ENCODE peak calls at places on chromosomes 16 and 17, in nine cellular contexts. One of them, this sample, is unnamed.

GRCh38 chr16:84489141-84489540 is 15.3 kb downstream of the MEAK7 start:
- DNase-seq in choroid plexus epithelial cell: no peak
- DNase-seq in foreskin fibroblast: no peak
- DNase-seq in MM.1S: no peak
- DNase-seq in HFF-Myc: no peak
- DNase-seq in Peyer's patch: no peak
- DNase-seq in heart left ventricle: no peak
- DNase-seq in neural progenitor cell: no peak
- DNase-seq in HFFc6: no peak
- DNase-seq in this sample: no peak

GRCh38 chr17:2975469-2975958 is 87.9 kb downstream of the OR1D5 start:
- DNase-seq in MM.1S: no peak
- DNase-seq in neural progenitor cell: no peak
- DNase-seq in HFFc6: no peak
- DNase-seq in heart left ventricle: no peak
- DNase-seq in foreskin fibroblast: no peak
- DNase-seq in choroid plexus epithelial cell: no peak
- DNase-seq in HFF-Myc: no peak
- DNase-seq in Peyer's patch: no peak
- DNase-seq in this sample: peak

GRCh38 chr17:7883781-7884386 is 4.7 kb upstream of the CHD3 start:
- DNase-seq in HFF-Myc: no peak
- DNase-seq in HFFc6: no peak
- DNase-seq in choroid plexus epithelial cell: peak
- DNase-seq in neural progenitor cell: no peak
- DNase-seq in heart left ventricle: no peak
- DNase-seq in Peyer's patch: peak
- DNase-seq in foreskin fibroblast: no peak
- DNase-seq in MM.1S: no peak
- DNase-seq in this sample: no peak

GRCh38 chr16:64391009-64391663 is 730.7 kb downstream of the CDH11 start:
- DNase-seq in HFF-Myc: no peak
- DNase-seq in Peyer's patch: no peak
- DNase-seq in MM.1S: no peak
- DNase-seq in heart left ventricle: no peak
- DNase-seq in foreskin fibroblast: no peak
- DNase-seq in neural progenitor cell: no peak
- DNase-seq in choroid plexus epithelial cell: peak
- DNase-seq in HFFc6: peak
- DNase-seq in this sample: no peak

GRCh38 chr17:20208717-20209116 is 199.6 kb downstream of the SPECC1 start:
- DNase-seq in foreskin fibroblast: no peak
- DNase-seq in MM.1S: no peak
- DNase-seq in heart left ventricle: no peak
- DNase-seq in HFF-Myc: no peak
- DNase-seq in HFFc6: no peak
- DNase-seq in choroid plexus epithelial cell: no peak
- DNase-seq in neural progenitor cell: no peak
- DNase-seq in Peyer's patch: no peak
- DNase-seq in this sample: no peak

GRCh38 chr17:9941305-9941704 is 36.2 kb upstream of the RCVRN start:
- DNase-seq in Peyer's patch: no peak
- DNase-seq in HFFc6: no peak
- DNase-seq in neural progenitor cell: no peak
- DNase-seq in choroid plexus epithelial cell: no peak
- DNase-seq in MM.1S: no peak
- DNase-seq in foreskin fibroblast: no peak
- DNase-seq in HFF-Myc: no peak
- DNase-seq in heart left ventricle: no peak
- DNase-seq in this sample: no peak

GRCh38 chr17:75835315-75835987 is 8.8 kb downstream of the UNC13D start:
- DNase-seq in MM.1S: no peak
- DNase-seq in heart left ventricle: no peak
- DNase-seq in HFF-Myc: no peak
- DNase-seq in foreskin fibroblast: no peak
- DNase-seq in choroid plexus epithelial cell: no peak
- DNase-seq in HFFc6: no peak
- DNase-seq in neural progenitor cell: peak
- DNase-seq in Peyer's patch: no peak
- DNase-seq in this sample: no peak

GRCh38 chr16:20622498-20622870 is 46.3 kb upstream of the ACSM2B start:
- DNase-seq in neural progenitor cell: no peak
- DNase-seq in MM.1S: no peak
- DNase-seq in foreskin fibroblast: no peak
- DNase-seq in HFF-Myc: no peak
- DNase-seq in heart left ventricle: no peak
- DNase-seq in choroid plexus epithelial cell: no peak
- DNase-seq in HFFc6: no peak
- DNase-seq in Peyer's patch: no peak
- DNase-seq in this sample: no peak

GRCh38 chr16:20114356-20114755 is 40.7 kb upstream of the GPR139 start:
- DNase-seq in HFFc6: no peak
- DNase-seq in choroid plexus epithelial cell: no peak
- DNase-seq in HFF-Myc: no peak
- DNase-seq in MM.1S: no peak
- DNase-seq in Peyer's patch: no peak
- DNase-seq in foreskin fibroblast: no peak
- DNase-seq in heart left ventricle: no peak
- DNase-seq in neural progenitor cell: no peak
- DNase-seq in this sample: no peak

GRCh38 chr16:11609474-11610120 is 22.9 kb upstream of the LITAF start:
- DNase-seq in Peyer's patch: no peak
- DNase-seq in neural progenitor cell: peak
- DNase-seq in HFF-Myc: no peak
- DNase-seq in HFFc6: no peak
- DNase-seq in choroid plexus epithelial cell: no peak
- DNase-seq in MM.1S: no peak
- DNase-seq in heart left ventricle: no peak
- DNase-seq in foreskin fibroblast: no peak
- DNase-seq in this sample: no peak

GRCh38 chr17:39400547-39401411 is 647 bp downstream of the FBXL20 start:
- DNase-seq in neural progenitor cell: no peak
- DNase-seq in foreskin fibroblast: no peak
- DNase-seq in choroid plexus epithelial cell: peak
- DNase-seq in MM.1S: no peak
- DNase-seq in HFF-Myc: no peak
- DNase-seq in Peyer's patch: peak
- DNase-seq in heart left ventricle: peak
- DNase-seq in HFFc6: no peak
- DNase-seq in this sample: no peak

GRCh38 chr16:88760424-88761142 is 24.4 kb downstream of the PIEZO1 start:
- DNase-seq in heart left ventricle: no peak
- DNase-seq in MM.1S: no peak
- DNase-seq in choroid plexus epithelial cell: no peak
- DNase-seq in foreskin fibroblast: no peak
- DNase-seq in HFF-Myc: no peak
- DNase-seq in neural progenitor cell: no peak
- DNase-seq in Peyer's patch: no peak
- DNase-seq in HFFc6: no peak
- DNase-seq in this sample: no peak

GRCh38 chr17:82204831-82205719 is 7.6 kb downstream of the CCDC57 start:
- DNase-seq in foreskin fibroblast: peak
- DNase-seq in Peyer's patch: no peak
- DNase-seq in HFFc6: peak
- DNase-seq in choroid plexus epithelial cell: peak
- DNase-seq in neural progenitor cell: no peak
- DNase-seq in heart left ventricle: no peak
- DNase-seq in HFF-Myc: peak
- DNase-seq in MM.1S: no peak
- DNase-seq in this sample: no peak

GRCh38 chr16:23679986-23680336 is 1.3 kb downstream of the PLK1 start:
- DNase-seq in Peyer's patch: no peak
- DNase-seq in foreskin fibroblast: no peak
- DNase-seq in heart left ventricle: no peak
- DNase-seq in HFF-Myc: no peak
- DNase-seq in MM.1S: peak
- DNase-seq in choroid plexus epithelial cell: no peak
- DNase-seq in HFFc6: no peak
- DNase-seq in neural progenitor cell: no peak
- DNase-seq in this sample: no peak

GRCh38 chr17:30519707-30520106 is 42.5 kb downstream of the GOSR1 start:
- DNase-seq in foreskin fibroblast: peak
- DNase-seq in HFF-Myc: peak
- DNase-seq in choroid plexus epithelial cell: peak
- DNase-seq in Peyer's patch: no peak
- DNase-seq in heart left ventricle: no peak
- DNase-seq in MM.1S: no peak
- DNase-seq in neural progenitor cell: no peak
- DNase-seq in HFFc6: peak
- DNase-seq in this sample: no peak

GRCh38 chr17:75047398-75048098 is 523 bp downstream of the KCTD2 start:
- DNase-seq in foreskin fibroblast: no peak
- DNase-seq in heart left ventricle: peak
- DNase-seq in neural progenitor cell: peak
- DNase-seq in HFF-Myc: no peak
- DNase-seq in MM.1S: peak
- DNase-seq in choroid plexus epithelial cell: no peak
- DNase-seq in Peyer's patch: peak
- DNase-seq in HFFc6: no peak
- DNase-seq in this sample: peak

GRCh38 chr16:27470567-27471431 is 68.8 kb downstream of the IL21R start:
- DNase-seq in MM.1S: no peak
- DNase-seq in heart left ventricle: no peak
- DNase-seq in Peyer's patch: no peak
- DNase-seq in neural progenitor cell: no peak
- DNase-seq in HFFc6: peak
- DNase-seq in foreskin fibroblast: peak
- DNase-seq in choroid plexus epithelial cell: peak
- DNase-seq in HFF-Myc: peak
- DNase-seq in this sample: no peak
- TF ChIP-seq CTCF in MM.1S: no peak
- TF ChIP-seq CTCF in heart left ventricle: no peak
- TF ChIP-seq CTCF in Peyer's patch: no peak
- TF ChIP-seq CTCF in neural progenitor cell: no peak
- TF ChIP-seq CTCF in HFFc6: no peak
- TF ChIP-seq CTCF in foreskin fibroblast: no peak
- TF ChIP-seq CTCF in choroid plexus epithelial cell: peak
- TF ChIP-seq CTCF in HFF-Myc: no peak
- TF ChIP-seq CTCF in this sample: no peak

GRCh38 chr17:58096892-58097291 is 13.7 kb downstream of the DYNLL2 start:
- DNase-seq in HFF-Myc: no peak
- DNase-seq in neural progenitor cell: no peak
- DNase-seq in HFFc6: peak
- DNase-seq in foreskin fibroblast: no peak
- DNase-seq in heart left ventricle: no peak
- DNase-seq in choroid plexus epithelial cell: peak
- DNase-seq in MM.1S: no peak
- DNase-seq in Peyer's patch: no peak
- DNase-seq in this sample: no peak
- TF ChIP-seq CTCF in HFF-Myc: peak
- TF ChIP-seq CTCF in neural progenitor cell: peak
- TF ChIP-seq CTCF in HFFc6: peak
- TF ChIP-seq CTCF in foreskin fibroblast: no peak
- TF ChIP-seq CTCF in heart left ventricle: no peak
- TF ChIP-seq CTCF in choroid plexus epithelial cell: no peak
- TF ChIP-seq CTCF in MM.1S: peak
- TF ChIP-seq CTCF in Peyer's patch: no peak
- TF ChIP-seq CTCF in this sample: no peak

GRCh38 chr16:57305159-57305811 is 20.8 kb upstream of the PLLP start:
- DNase-seq in MM.1S: no peak
- DNase-seq in choroid plexus epithelial cell: no peak
- DNase-seq in neural progenitor cell: no peak
- DNase-seq in heart left ventricle: peak
- DNase-seq in foreskin fibroblast: no peak
- DNase-seq in Peyer's patch: peak
- DNase-seq in HFF-Myc: no peak
- DNase-seq in HFFc6: no peak
- DNase-seq in this sample: no peak

GRCh38 chr16:57304169-57305061 is 19.9 kb upstream of the PLLP start:
- DNase-seq in choroid plexus epithelial cell: peak
- DNase-seq in HFF-Myc: no peak
- DNase-seq in foreskin fibroblast: no peak
- DNase-seq in MM.1S: no peak
- DNase-seq in Peyer's patch: peak
- DNase-seq in HFFc6: no peak
- DNase-seq in heart left ventricle: peak
- DNase-seq in neural progenitor cell: no peak
- DNase-seq in this sample: no peak

GRCh38 chr16:57301126-57301817 is 16.8 kb upstream of the PLLP start:
- DNase-seq in heart left ventricle: no peak
- DNase-seq in choroid plexus epithelial cell: no peak
- DNase-seq in Peyer's patch: peak
- DNase-seq in foreskin fibroblast: no peak
- DNase-seq in HFF-Myc: no peak
- DNase-seq in neural progenitor cell: no peak
- DNase-seq in HFFc6: no peak
- DNase-seq in MM.1S: no peak
- DNase-seq in this sample: no peak

GRCh38 chr16:57303910-57304168 is 19.4 kb upstream of the PLLP start:
- DNase-seq in choroid plexus epithelial cell: no peak
- DNase-seq in HFF-Myc: no peak
- DNase-seq in heart left ventricle: no peak
- DNase-seq in MM.1S: no peak
- DNase-seq in HFFc6: no peak
- DNase-seq in neural progenitor cell: no peak
- DNase-seq in foreskin fibroblast: no peak
- DNase-seq in Peyer's patch: peak
- DNase-seq in this sample: no peak

DNA sequence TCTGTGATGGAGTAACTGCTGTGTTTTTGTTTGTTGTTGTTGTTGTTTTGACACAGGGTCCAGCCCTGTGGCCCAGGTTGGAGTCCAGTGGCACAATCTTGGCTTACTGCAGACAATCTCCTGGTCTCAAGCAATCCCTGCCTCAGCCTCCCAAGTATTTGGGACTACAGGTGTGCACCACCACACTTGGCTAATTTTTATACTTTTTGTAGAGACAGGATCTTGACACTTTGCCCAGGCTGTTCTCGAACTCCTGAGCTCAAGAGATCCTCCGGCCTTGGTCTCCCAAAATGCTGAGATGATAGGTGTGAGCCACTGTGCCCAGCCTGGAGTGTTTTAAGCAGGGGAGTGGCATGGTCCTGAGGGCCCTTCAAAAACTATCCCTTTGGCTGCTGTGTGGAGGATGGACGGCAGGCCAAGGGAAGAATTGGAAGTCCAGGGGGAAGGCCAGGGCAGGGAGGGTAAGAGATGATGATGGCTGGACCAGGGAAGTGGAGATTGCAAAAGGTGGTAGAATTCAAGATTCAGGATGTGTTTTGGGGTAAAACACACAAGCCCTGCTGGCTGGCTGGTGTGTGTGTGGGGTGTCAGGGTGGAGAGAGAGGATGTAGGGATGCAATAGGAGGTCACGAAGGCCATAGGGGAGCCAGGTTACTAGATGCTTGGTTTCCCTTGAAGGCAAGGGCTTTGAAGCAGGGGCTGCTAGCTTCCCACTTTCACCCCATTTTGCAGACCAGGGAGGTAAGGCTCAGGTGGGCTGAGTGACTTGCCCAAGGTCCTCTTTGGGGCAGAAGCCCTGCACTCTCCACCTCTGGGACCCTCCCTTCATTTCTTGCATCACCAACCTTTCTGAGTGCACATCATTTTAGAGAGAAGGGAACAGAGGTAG is 18.8 kb upstream of the PLLP start:
- DNase-seq in MM.1S: no peak
- DNase-seq in foreskin fibroblast: no peak
- DNase-seq in HFF-Myc: no peak
- DNase-seq in neural progenitor cell: no peak
- DNase-seq in heart left ventricle: peak
- DNase-seq in HFFc6: no peak
- DNase-seq in choroid plexus epithelial cell: no peak
- DNase-seq in Peyer's patch: peak
- DNase-seq in this sample: no peak
- TF ChIP-seq CTCF in MM.1S: no peak
- TF ChIP-seq CTCF in foreskin fibroblast: no peak
- TF ChIP-seq CTCF in HFF-Myc: no peak
- TF ChIP-seq CTCF in neural progenitor cell: no peak
- TF ChIP-seq CTCF in heart left ventricle: no peak
- TF ChIP-seq CTCF in HFFc6: no peak
- TF ChIP-seq CTCF in choroid plexus epithelial cell: no peak
- TF ChIP-seq CTCF in Peyer's patch: no peak
- TF ChIP-seq CTCF in this sample: no peak

GRCh38 chr17:51322390-51323029 is 62.2 kb downstream of the UTP18 start:
- DNase-seq in Peyer's patch: no peak
- DNase-seq in heart left ventricle: no peak
- DNase-seq in HFF-Myc: no peak
- DNase-seq in neural progenitor cell: peak
- DNase-seq in MM.1S: peak
- DNase-seq in HFFc6: peak
- DNase-seq in foreskin fibroblast: no peak
- DNase-seq in choroid plexus epithelial cell: peak
- DNase-seq in this sample: no peak
- TF ChIP-seq CTCF in Peyer's patch: peak
- TF ChIP-seq CTCF in heart left ventricle: peak
- TF ChIP-seq CTCF in HFF-Myc: peak
- TF ChIP-seq CTCF in neural progenitor cell: peak
- TF ChIP-seq CTCF in MM.1S: peak
- TF ChIP-seq CTCF in HFFc6: peak
- TF ChIP-seq CTCF in foreskin fibroblast: peak
- TF ChIP-seq CTCF in choroid plexus epithelial cell: peak
- TF ChIP-seq CTCF in this sample: no peak

This sample was measured in CD8-positive, alpha-beta T cell.